ENCODE peak calls at places on chromosomes 1 and 21, in ten cellular contexts. I, H, U, P, V, F, J, Q, C and D are unnamed samples.
A peak's percentile ranks its signal among the peaks of the same experiment; 100 is the strongest.

GRCh38 chr1:36157973-36158826 is 2.2 kb downstream of the MAP7D1 start:
- DNase-seq in I (no peak), F (no peak), U (no peak), H (no peak), C (no peak), Q (no peak), V (no peak), J (no peak), P (no peak), D (no peak)

GRCh38 chr1:214281902-214282695 is 1.1 kb downstream of the SMYD2 start:
- DNase-seq in C (peak; percentile 60), I (peak; percentile 38), P (peak; percentile 17), F (peak; percentile 68), J (peak; percentile 56), Q (peak; percentile 69), V (no peak), H (peak; percentile 39), U (peak; percentile 85), D (no peak)

GRCh38 chr1:12276225-12276624 is 46.4 kb downstream of the VPS13D start:
- DNase-seq in F (peak; percentile 69), Q (peak; percentile 69), U (peak; percentile 3), J (peak; percentile 73), P (peak; percentile 73), H (peak; percentile 38), C (peak; percentile 48), I (no peak), V (peak; percentile 82), D (peak; percentile 16)

GRCh38 chr1:95084317-95085176 is 11.8 kb upstream of the ALG14 start:
- DNase-seq in H (peak; percentile 55), U (peak; percentile 38), P (peak; percentile 67), Q (peak; percentile 37), F (peak; percentile 29), C (peak; percentile 22), I (no peak), J (peak; percentile 29), V (peak; percentile 83), D (no peak)

GRCh38 chr21:16330340-16331319 is 600.8 kb downstream of the USP25 start:
- DNase-seq in I (no peak), J (peak; percentile 91), U (peak; percentile 82), H (peak; percentile 1), Q (peak; percentile 90), V (peak; percentile 81), F (peak; percentile 88), C (peak; percentile 88), P (peak; percentile 81), D (peak; percentile 41)

GRCh38 chr1:200776949-200777348 is 38.3 kb downstream of the CAMSAP2 start:
- DNase-seq in C (no peak), P (no peak), Q (no peak), H (no peak), F (no peak), V (no peak), U (peak; percentile 52), J (no peak), I (no peak), D (no peak)

GRCh38 chr1:188429385-188429784 is 1600.6 kb downstream of the PLA2G4A start:
- DNase-seq in I (no peak), J (peak; percentile 2), H (no peak), U (no peak), P (no peak), V (no peak), F (peak; percentile 2), Q (peak; percentile 27), C (no peak), D (no peak)

GRCh38 chr1:62364726-62365125 is 45.5 kb upstream of the KANK4 start:
- DNase-seq in I (no peak), V (no peak), Q (no peak), F (no peak), J (no peak), H (no peak), C (peak; percentile 29), U (no peak), P (no peak), D (no peak)

GRCh38 chr21:44844256-44844655 is 26.4 kb upstream of the SUMO3 start:
- DNase-seq in F (no peak), H (no peak), V (peak; percentile 40), Q (no peak), P (peak; percentile 32), U (no peak), I (peak; percentile 22), J (no peak), C (no peak), D (no peak)

GRCh38 chr21:29194342-29194741 is 63.9 kb downstream of the MAP3K7CL start:
- DNase-seq in J (no peak), V (no peak), Q (no peak), F (no peak), C (no peak), U (no peak), H (no peak), P (no peak), I (no peak), D (no peak)

GRCh38 chr1:214532070-214532469 is 19.3 kb downstream of the PTPN14 start:
- DNase-seq in P (no peak), I (no peak), J (no peak), U (no peak), C (no peak), H (no peak), F (no peak), Q (no peak), V (no peak), D (no peak)

GRCh38 chr1:167114725-167115124 is 20.9 kb downstream of the STYXL2 start:
- DNase-seq in J (no peak), F (no peak), C (no peak), U (no peak), V (no peak), I (no peak), Q (no peak), P (no peak), H (no peak), D (no peak)

GRCh38 chr1:199161766-199162303 is 523.0 kb downstream of the PTPRC start:
- DNase-seq in H (no peak), I (no peak), U (no peak), P (no peak), J (no peak), F (no peak), C (no peak), Q (no peak), V (no peak), D (no peak)

DNA sequence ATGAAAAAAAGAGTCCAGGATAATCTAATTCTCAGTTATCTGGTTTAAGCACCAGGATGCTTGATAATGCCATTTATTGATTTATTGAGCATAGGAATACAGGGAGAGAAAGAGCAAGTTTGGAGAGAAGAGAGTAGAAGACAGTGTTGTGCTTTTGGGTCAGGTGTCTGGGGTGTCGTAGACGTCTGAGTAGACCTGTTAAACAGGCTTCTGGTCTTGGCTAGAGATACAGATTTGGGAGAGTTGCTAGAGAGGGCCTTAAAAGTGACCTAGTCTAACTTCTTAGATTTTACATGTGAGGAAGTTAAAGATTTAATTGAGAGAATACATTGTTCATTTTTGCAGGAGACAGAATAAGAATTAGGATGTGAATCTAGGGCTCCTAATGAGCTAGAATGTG is 34.3 kb downstream of the CNST start:
- DNase-seq in Q (no peak), U (no peak), H (no peak), J (no peak), I (no peak), V (no peak), C (no peak), P (no peak), F (no peak), D (no peak)
- H3K4me3 ChIP-seq in Q (no peak overlapping the region), U (no peak overlapping the region), H (no peak overlapping the region), J (no peak overlapping the region), I (no peak overlapping the region), V (no peak overlapping the region), C (no peak overlapping the region), P (no peak overlapping the region), F (no peak overlapping the region), D (no peak overlapping the region)

DNA sequence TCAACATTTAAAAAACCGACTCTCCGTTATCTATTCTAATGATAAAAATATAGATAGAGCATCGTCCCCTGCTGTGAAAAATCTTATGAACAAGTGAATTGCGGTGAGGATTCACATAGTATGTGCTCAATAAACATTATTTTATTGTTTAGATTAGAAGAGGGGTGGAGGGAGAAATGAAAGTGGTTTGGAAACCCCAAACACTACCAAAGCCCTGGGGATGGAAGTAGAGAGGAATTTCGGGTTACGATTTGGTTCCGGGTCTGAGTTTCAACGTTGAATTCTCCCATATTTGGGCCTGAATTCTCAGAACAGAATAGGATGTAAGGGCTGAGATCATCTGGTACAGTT is 463 bp upstream of the STX12 start:
- DNase-seq in H (no peak), V (no peak), U (no peak), F (no peak), Q (no peak), J (no peak), P (no peak), I (no peak), C (no peak), D (no peak)
- H3K4me3 ChIP-seq in H (peak overlapping the region; percentile 84), V (peak overlapping the region; percentile 75), U (peak overlapping the region; percentile 85), F (peak overlapping the region; percentile 26), Q (peak overlapping the region; percentile 90), J (peak overlapping the region; percentile 57), P (peak overlapping the region; percentile 64), I (peak overlapping the region; percentile 99), C (peak overlapping the region; percentile 96), D (peak overlapping the region; percentile 98)

DNA sequence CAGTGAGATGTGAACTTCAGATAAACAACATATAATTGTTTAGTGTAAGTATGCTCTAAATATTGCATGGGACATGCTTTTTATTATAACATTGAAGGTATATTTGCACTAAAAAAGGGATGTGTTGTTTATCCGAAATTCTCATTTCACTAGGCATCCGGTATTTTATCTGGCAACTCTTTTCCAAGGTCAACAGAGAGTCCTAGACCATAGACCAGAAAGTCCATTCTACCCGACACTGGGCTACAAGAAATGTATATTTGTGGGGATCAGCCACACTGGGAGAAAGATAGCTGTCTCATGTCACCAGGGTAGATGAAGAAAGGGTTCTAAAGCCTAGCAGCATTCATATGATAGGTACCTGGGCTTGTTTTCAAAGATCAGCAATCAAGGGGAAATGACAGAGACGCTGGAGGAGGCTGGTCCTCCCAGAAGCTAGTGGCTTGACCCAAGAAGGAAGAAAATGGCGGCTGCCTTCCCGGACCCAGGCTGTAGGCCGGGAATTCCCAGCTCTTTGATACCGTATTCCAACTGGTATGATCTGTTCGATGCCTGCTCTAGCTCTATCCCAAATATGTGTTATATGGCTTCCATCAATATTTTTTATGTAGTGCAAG is 161.1 kb upstream of the IRF2BP2 start:
- DNase-seq in F (no peak), C (no peak), U (no peak), H (no peak), P (no peak), I (no peak), Q (no peak), V (no peak), J (no peak), D (no peak)
- H3K4me3 ChIP-seq in F (no peak overlapping the region), C (no peak overlapping the region), U (no peak overlapping the region), H (no peak overlapping the region), P (no peak overlapping the region), I (no peak overlapping the region), Q (no peak overlapping the region), V (no peak overlapping the region), J (no peak overlapping the region), D (no peak overlapping the region)

GRCh38 chr1:175036476-175036875 is 13.3 kb upstream of the MRPS14 start:
- DNase-seq in P (no peak), J (no peak), Q (no peak), V (peak; percentile 7), U (no peak), C (no peak), H (no peak), F (no peak), I (no peak), D (no peak)

GRCh38 chr1:175034775-175035174 is 11.6 kb upstream of the MRPS14 start:
- DNase-seq in C (no peak), P (no peak), F (no peak), I (no peak), U (no peak), J (no peak), H (no peak), Q (no peak), V (no peak), D (no peak)

GRCh38 chr1:175035860-175036259 is 12.6 kb upstream of the MRPS14 start:
- DNase-seq in U (no peak), Q (no peak), I (no peak), H (no peak), F (no peak), C (no peak), J (no peak), P (no peak), V (no peak), D (no peak)

GRCh38 chr1:175033931-175034330 is 10.7 kb upstream of the MRPS14 start:
- DNase-seq in C (no peak), J (no peak), Q (no peak), U (no peak), V (no peak), F (no peak), I (no peak), P (no peak), H (no peak), D (no peak)
- H3K4me3 ChIP-seq in C (no peak overlapping the region), J (no peak overlapping the region), Q (no peak overlapping the region), U (no peak overlapping the region), V (no peak overlapping the region), F (no peak overlapping the region), I (no peak overlapping the region), P (no peak overlapping the region), H (no peak overlapping the region), D (no peak overlapping the region)